ENCODE peak calls at places on chromosomes 16 and 17, in nine cellular contexts. One of them, this sample, is unnamed.

GRCh38 chr16:15819046-15819445 is 37.8 kb downstream of the MYH11 start:
- DNase-seq in activated gamma-delta T cell treated with anti-CD3 and anti-CD28 coated beads, Interleukin-2, amount 50 U/mL, for 16 hours: no peak
- DNase-seq in neural crest cell: no peak
- DNase-seq in RPMI8226: no peak
- DNase-seq in kidney: no peak
- DNase-seq in NCI-H446 treated with DMSO at 0.1 percent for 48 hours: no peak
- DNase-seq in stimulated activated CD8-positive, alpha-beta memory T cell treated with anti-CD3 and anti-CD28 coated beads, Interleukin-4, amount 100 ng/mL, for 24 hours: no peak
- DNase-seq in psoas muscle: no peak
- DNase-seq in A172: no peak
- DNase-seq in this sample: no peak

GRCh38 chr16:66699898-66700297 is 3.4 kb upstream of the CMTM4 start:
- DNase-seq in activated gamma-delta T cell treated with anti-CD3 and anti-CD28 coated beads, Interleukin-2, amount 50 U/mL, for 16 hours: no peak
- DNase-seq in neural crest cell: no peak
- DNase-seq in RPMI8226: no peak
- DNase-seq in kidney: no peak
- DNase-seq in NCI-H446 treated with DMSO at 0.1 percent for 48 hours: no peak
- DNase-seq in stimulated activated CD8-positive, alpha-beta memory T cell treated with anti-CD3 and anti-CD28 coated beads, Interleukin-4, amount 100 ng/mL, for 24 hours: no peak
- DNase-seq in psoas muscle: no peak
- DNase-seq in A172: no peak
- DNase-seq in this sample: no peak

GRCh38 chr17:44083250-44083849 is 12.8 kb downstream of the G6PC3 start:
- DNase-seq in activated gamma-delta T cell treated with anti-CD3 and anti-CD28 coated beads, Interleukin-2, amount 50 U/mL, for 16 hours: no peak
- DNase-seq in neural crest cell: no peak
- DNase-seq in RPMI8226: peak; percentile 57
- DNase-seq in kidney: no peak
- DNase-seq in NCI-H446 treated with DMSO at 0.1 percent for 48 hours: no peak
- DNase-seq in stimulated activated CD8-positive, alpha-beta memory T cell treated with anti-CD3 and anti-CD28 coated beads, Interleukin-4, amount 100 ng/mL, for 24 hours: no peak
- DNase-seq in psoas muscle: no peak
- DNase-seq in A172: peak; percentile 50
- DNase-seq in this sample: no peak

GRCh38 chr17:75848523-75849303 is 4.5 kb upstream of the UNC13D start:
- DNase-seq in activated gamma-delta T cell treated with anti-CD3 and anti-CD28 coated beads, Interleukin-2, amount 50 U/mL, for 16 hours: peak; percentile 71
- DNase-seq in neural crest cell: peak; percentile 73
- DNase-seq in RPMI8226: peak; percentile 77
- DNase-seq in kidney: peak; percentile 87
- DNase-seq in NCI-H446 treated with DMSO at 0.1 percent for 48 hours: peak; percentile 43
- DNase-seq in stimulated activated CD8-positive, alpha-beta memory T cell treated with anti-CD3 and anti-CD28 coated beads, Interleukin-4, amount 100 ng/mL, for 24 hours: peak; percentile 76
- DNase-seq in psoas muscle: peak; percentile 83
- DNase-seq in A172: peak; percentile 53
- DNase-seq in this sample: no peak

GRCh38 chr16:23448392-23448791 is 4.6 kb downstream of the COG7 start:
- DNase-seq in activated gamma-delta T cell treated with anti-CD3 and anti-CD28 coated beads, Interleukin-2, amount 50 U/mL, for 16 hours: no peak
- DNase-seq in neural crest cell: no peak
- DNase-seq in RPMI8226: no peak
- DNase-seq in kidney: no peak
- DNase-seq in NCI-H446 treated with DMSO at 0.1 percent for 48 hours: no peak
- DNase-seq in stimulated activated CD8-positive, alpha-beta memory T cell treated with anti-CD3 and anti-CD28 coated beads, Interleukin-4, amount 100 ng/mL, for 24 hours: no peak
- DNase-seq in psoas muscle: no peak
- DNase-seq in A172: no peak
- DNase-seq in this sample: no peak

GRCh38 chr17:40351185-40352043 is 13.1 kb downstream of the GJD3 start:
- DNase-seq in activated gamma-delta T cell treated with anti-CD3 and anti-CD28 coated beads, Interleukin-2, amount 50 U/mL, for 16 hours: no peak
- DNase-seq in neural crest cell: no peak
- DNase-seq in RPMI8226: no peak
- DNase-seq in kidney: no peak
- DNase-seq in NCI-H446 treated with DMSO at 0.1 percent for 48 hours: no peak
- DNase-seq in stimulated activated CD8-positive, alpha-beta memory T cell treated with anti-CD3 and anti-CD28 coated beads, Interleukin-4, amount 100 ng/mL, for 24 hours: no peak
- DNase-seq in psoas muscle: peak; percentile 48
- DNase-seq in A172: no peak
- DNase-seq in this sample: no peak

GRCh38 chr17:47192549-47192948 is 3.5 kb upstream of the CDC27 start:
- DNase-seq in activated gamma-delta T cell treated with anti-CD3 and anti-CD28 coated beads, Interleukin-2, amount 50 U/mL, for 16 hours: no peak
- DNase-seq in neural crest cell: no peak
- DNase-seq in RPMI8226: peak; percentile 27
- DNase-seq in kidney: no peak
- DNase-seq in NCI-H446 treated with DMSO at 0.1 percent for 48 hours: no peak
- DNase-seq in stimulated activated CD8-positive, alpha-beta memory T cell treated with anti-CD3 and anti-CD28 coated beads, Interleukin-4, amount 100 ng/mL, for 24 hours: no peak
- DNase-seq in psoas muscle: no peak
- DNase-seq in A172: peak; percentile 41
- DNase-seq in this sample: no peak

GRCh38 chr16:9094008-9094846 is 2.8 kb downstream of the HAPSTR1 start:
- DNase-seq in activated gamma-delta T cell treated with anti-CD3 and anti-CD28 coated beads, Interleukin-2, amount 50 U/mL, for 16 hours: no peak
- DNase-seq in neural crest cell: no peak
- DNase-seq in RPMI8226: peak; percentile 21
- DNase-seq in kidney: no peak
- DNase-seq in NCI-H446 treated with DMSO at 0.1 percent for 48 hours: no peak
- DNase-seq in stimulated activated CD8-positive, alpha-beta memory T cell treated with anti-CD3 and anti-CD28 coated beads, Interleukin-4, amount 100 ng/mL, for 24 hours: no peak
- DNase-seq in psoas muscle: no peak
- DNase-seq in A172: no peak
- DNase-seq in this sample: no peak

GRCh38 chr16:77541131-77541530 is 106.3 kb upstream of the ADAMTS18 start:
- DNase-seq in activated gamma-delta T cell treated with anti-CD3 and anti-CD28 coated beads, Interleukin-2, amount 50 U/mL, for 16 hours: no peak
- DNase-seq in neural crest cell: no peak
- DNase-seq in RPMI8226: no peak
- DNase-seq in kidney: no peak
- DNase-seq in NCI-H446 treated with DMSO at 0.1 percent for 48 hours: no peak
- DNase-seq in stimulated activated CD8-positive, alpha-beta memory T cell treated with anti-CD3 and anti-CD28 coated beads, Interleukin-4, amount 100 ng/mL, for 24 hours: no peak
- DNase-seq in psoas muscle: no peak
- DNase-seq in A172: no peak
- DNase-seq in this sample: no peak

GRCh38 chr16:19843371-19843770 is 41.3 kb downstream of the GPRC5B start:
- DNase-seq in activated gamma-delta T cell treated with anti-CD3 and anti-CD28 coated beads, Interleukin-2, amount 50 U/mL, for 16 hours: no peak
- DNase-seq in neural crest cell: no peak
- DNase-seq in RPMI8226: no peak
- DNase-seq in kidney: no peak
- DNase-seq in NCI-H446 treated with DMSO at 0.1 percent for 48 hours: no peak
- DNase-seq in stimulated activated CD8-positive, alpha-beta memory T cell treated with anti-CD3 and anti-CD28 coated beads, Interleukin-4, amount 100 ng/mL, for 24 hours: no peak
- DNase-seq in psoas muscle: no peak
- DNase-seq in A172: no peak
- DNase-seq in this sample: no peak

GRCh38 chr16:30623558-30624283 is 13.5 kb upstream of the ZNF689 start:
- DNase-seq in activated gamma-delta T cell treated with anti-CD3 and anti-CD28 coated beads, Interleukin-2, amount 50 U/mL, for 16 hours: no peak
- DNase-seq in neural crest cell: no peak
- DNase-seq in RPMI8226: no peak
- DNase-seq in kidney: no peak
- DNase-seq in NCI-H446 treated with DMSO at 0.1 percent for 48 hours: no peak
- DNase-seq in stimulated activated CD8-positive, alpha-beta memory T cell treated with anti-CD3 and anti-CD28 coated beads, Interleukin-4, amount 100 ng/mL, for 24 hours: no peak
- DNase-seq in psoas muscle: no peak
- DNase-seq in A172: no peak
- DNase-seq in this sample: no peak

GRCh38 chr17:47694818-47695663 is 1.1 kb downstream of the TBKBP1 start:
- DNase-seq in activated gamma-delta T cell treated with anti-CD3 and anti-CD28 coated beads, Interleukin-2, amount 50 U/mL, for 16 hours: no peak
- DNase-seq in neural crest cell: no peak
- DNase-seq in RPMI8226: no peak
- DNase-seq in kidney: peak; percentile 90
- DNase-seq in NCI-H446 treated with DMSO at 0.1 percent for 48 hours: no peak
- DNase-seq in stimulated activated CD8-positive, alpha-beta memory T cell treated with anti-CD3 and anti-CD28 coated beads, Interleukin-4, amount 100 ng/mL, for 24 hours: no peak
- DNase-seq in psoas muscle: peak; percentile 84
- DNase-seq in A172: no peak
- DNase-seq in this sample: no peak

GRCh38 chr17:76497699-76497978 is 3.6 kb downstream of the RHBDF2 start:
- DNase-seq in activated gamma-delta T cell treated with anti-CD3 and anti-CD28 coated beads, Interleukin-2, amount 50 U/mL, for 16 hours: no peak
- DNase-seq in neural crest cell: no peak
- DNase-seq in RPMI8226: no peak
- DNase-seq in kidney: no peak
- DNase-seq in NCI-H446 treated with DMSO at 0.1 percent for 48 hours: no peak
- DNase-seq in stimulated activated CD8-positive, alpha-beta memory T cell treated with anti-CD3 and anti-CD28 coated beads, Interleukin-4, amount 100 ng/mL, for 24 hours: no peak
- DNase-seq in psoas muscle: no peak
- DNase-seq in A172: no peak
- DNase-seq in this sample: no peak

GRCh38 chr17:82862191-82862590 is 22.4 kb upstream of the ZNF750 start:
- DNase-seq in activated gamma-delta T cell treated with anti-CD3 and anti-CD28 coated beads, Interleukin-2, amount 50 U/mL, for 16 hours: no peak
- DNase-seq in neural crest cell: no peak
- DNase-seq in RPMI8226: no peak
- DNase-seq in kidney: no peak
- DNase-seq in NCI-H446 treated with DMSO at 0.1 percent for 48 hours: no peak
- DNase-seq in stimulated activated CD8-positive, alpha-beta memory T cell treated with anti-CD3 and anti-CD28 coated beads, Interleukin-4, amount 100 ng/mL, for 24 hours: no peak
- DNase-seq in psoas muscle: peak; percentile 19
- DNase-seq in A172: no peak
- DNase-seq in this sample: no peak

GRCh38 chr17:4738136-4739121 is 1.2 kb upstream of the ZMYND15 start:
- DNase-seq in activated gamma-delta T cell treated with anti-CD3 and anti-CD28 coated beads, Interleukin-2, amount 50 U/mL, for 16 hours: no peak
- DNase-seq in neural crest cell: no peak
- DNase-seq in RPMI8226: peak; percentile 20
- DNase-seq in kidney: peak; percentile 68
- DNase-seq in NCI-H446 treated with DMSO at 0.1 percent for 48 hours: no peak
- DNase-seq in stimulated activated CD8-positive, alpha-beta memory T cell treated with anti-CD3 and anti-CD28 coated beads, Interleukin-4, amount 100 ng/mL, for 24 hours: no peak
- DNase-seq in psoas muscle: no peak
- DNase-seq in A172: no peak
- DNase-seq in this sample: no peak

GRCh38 chr16:84511180-84511800 is 6.8 kb upstream of the MEAK7 start:
- DNase-seq in activated gamma-delta T cell treated with anti-CD3 and anti-CD28 coated beads, Interleukin-2, amount 50 U/mL, for 16 hours: peak; percentile 75
- DNase-seq in neural crest cell: peak; percentile 86
- DNase-seq in RPMI8226: peak; percentile 63
- DNase-seq in kidney: peak; percentile 93
- DNase-seq in NCI-H446 treated with DMSO at 0.1 percent for 48 hours: peak; percentile 31
- DNase-seq in stimulated activated CD8-positive, alpha-beta memory T cell treated with anti-CD3 and anti-CD28 coated beads, Interleukin-4, amount 100 ng/mL, for 24 hours: peak; percentile 69
- DNase-seq in psoas muscle: peak; percentile 91
- DNase-seq in A172: peak; percentile 86
- DNase-seq in this sample: peak; percentile 70

GRCh38 chr17:45042346-45043120 is 8.9 kb downstream of the DCAKD start:
- DNase-seq in activated gamma-delta T cell treated with anti-CD3 and anti-CD28 coated beads, Interleukin-2, amount 50 U/mL, for 16 hours: no peak
- DNase-seq in neural crest cell: no peak
- DNase-seq in RPMI8226: no peak
- DNase-seq in kidney: no peak
- DNase-seq in NCI-H446 treated with DMSO at 0.1 percent for 48 hours: no peak
- DNase-seq in stimulated activated CD8-positive, alpha-beta memory T cell treated with anti-CD3 and anti-CD28 coated beads, Interleukin-4, amount 100 ng/mL, for 24 hours: no peak
- DNase-seq in psoas muscle: no peak
- DNase-seq in A172: no peak
- DNase-seq in this sample: no peak

GRCh38 chr16:53224932-53225533 is 170.2 kb downstream of the CHD9 start:
- DNase-seq in activated gamma-delta T cell treated with anti-CD3 and anti-CD28 coated beads, Interleukin-2, amount 50 U/mL, for 16 hours: no peak
- DNase-seq in neural crest cell: no peak
- DNase-seq in RPMI8226: peak; percentile 5
- DNase-seq in kidney: no peak
- DNase-seq in NCI-H446 treated with DMSO at 0.1 percent for 48 hours: no peak
- DNase-seq in stimulated activated CD8-positive, alpha-beta memory T cell treated with anti-CD3 and anti-CD28 coated beads, Interleukin-4, amount 100 ng/mL, for 24 hours: no peak
- DNase-seq in psoas muscle: no peak
- DNase-seq in A172: peak; percentile 41
- DNase-seq in this sample: no peak

GRCh38 chr17:2737693-2738092 is 11.8 kb downstream of the CCDC92B start:
- DNase-seq in activated gamma-delta T cell treated with anti-CD3 and anti-CD28 coated beads, Interleukin-2, amount 50 U/mL, for 16 hours: no peak
- DNase-seq in neural crest cell: no peak
- DNase-seq in RPMI8226: no peak
- DNase-seq in kidney: no peak
- DNase-seq in NCI-H446 treated with DMSO at 0.1 percent for 48 hours: no peak
- DNase-seq in stimulated activated CD8-positive, alpha-beta memory T cell treated with anti-CD3 and anti-CD28 coated beads, Interleukin-4, amount 100 ng/mL, for 24 hours: no peak
- DNase-seq in psoas muscle: no peak
- DNase-seq in A172: no peak
- DNase-seq in this sample: no peak

GRCh38 chr16:73101568-73101967 is 53.6 kb upstream of the ZFHX3 start:
- DNase-seq in activated gamma-delta T cell treated with anti-CD3 and anti-CD28 coated beads, Interleukin-2, amount 50 U/mL, for 16 hours: no peak
- DNase-seq in neural crest cell: no peak
- DNase-seq in RPMI8226: no peak
- DNase-seq in kidney: no peak
- DNase-seq in NCI-H446 treated with DMSO at 0.1 percent for 48 hours: no peak
- DNase-seq in stimulated activated CD8-positive, alpha-beta memory T cell treated with anti-CD3 and anti-CD28 coated beads, Interleukin-4, amount 100 ng/mL, for 24 hours: no peak
- DNase-seq in psoas muscle: no peak
- DNase-seq in A172: no peak
- DNase-seq in this sample: no peak

GRCh38 chr16:84780977-84781376 is 38.8 kb upstream of the CRISPLD2 start:
- DNase-seq in activated gamma-delta T cell treated with anti-CD3 and anti-CD28 coated beads, Interleukin-2, amount 50 U/mL, for 16 hours: no peak
- DNase-seq in neural crest cell: no peak
- DNase-seq in RPMI8226: no peak
- DNase-seq in kidney: no peak
- DNase-seq in NCI-H446 treated with DMSO at 0.1 percent for 48 hours: no peak
- DNase-seq in stimulated activated CD8-positive, alpha-beta memory T cell treated with anti-CD3 and anti-CD28 coated beads, Interleukin-4, amount 100 ng/mL, for 24 hours: no peak
- DNase-seq in psoas muscle: no peak
- DNase-seq in A172: no peak
- DNase-seq in this sample: no peak

GRCh38 chr16:20821682-20822081 is 15.4 kb downstream of the REXO5 start:
- DNase-seq in activated gamma-delta T cell treated with anti-CD3 and anti-CD28 coated beads, Interleukin-2, amount 50 U/mL, for 16 hours: no peak
- DNase-seq in neural crest cell: no peak
- DNase-seq in RPMI8226: no peak
- DNase-seq in kidney: no peak
- DNase-seq in NCI-H446 treated with DMSO at 0.1 percent for 48 hours: no peak
- DNase-seq in stimulated activated CD8-positive, alpha-beta memory T cell treated with anti-CD3 and anti-CD28 coated beads, Interleukin-4, amount 100 ng/mL, for 24 hours: no peak
- DNase-seq in psoas muscle: no peak
- DNase-seq in A172: no peak
- DNase-seq in this sample: no peak

GRCh38 chr16:86948046-86948445 is 369.1 kb downstream of the C16orf95 start:
- DNase-seq in activated gamma-delta T cell treated with anti-CD3 and anti-CD28 coated beads, Interleukin-2, amount 50 U/mL, for 16 hours: no peak
- DNase-seq in neural crest cell: no peak
- DNase-seq in RPMI8226: no peak
- DNase-seq in kidney: peak; percentile 49
- DNase-seq in NCI-H446 treated with DMSO at 0.1 percent for 48 hours: no peak
- DNase-seq in stimulated activated CD8-positive, alpha-beta memory T cell treated with anti-CD3 and anti-CD28 coated beads, Interleukin-4, amount 100 ng/mL, for 24 hours: no peak
- DNase-seq in psoas muscle: peak; percentile 18
- DNase-seq in A172: no peak
- DNase-seq in this sample: no peak

GRCh38 chr17:44549736-44550135 is 7.5 kb upstream of the FZD2 start:
- DNase-seq in activated gamma-delta T cell treated with anti-CD3 and anti-CD28 coated beads, Interleukin-2, amount 50 U/mL, for 16 hours: no peak
- DNase-seq in neural crest cell: no peak
- DNase-seq in RPMI8226: no peak
- DNase-seq in kidney: no peak
- DNase-seq in NCI-H446 treated with DMSO at 0.1 percent for 48 hours: no peak
- DNase-seq in stimulated activated CD8-positive, alpha-beta memory T cell treated with anti-CD3 and anti-CD28 coated beads, Interleukin-4, amount 100 ng/mL, for 24 hours: no peak
- DNase-seq in psoas muscle: no peak
- DNase-seq in A172: no peak
- DNase-seq in this sample: no peak

GRCh38 chr17:41687828-41688640 is 651 bp upstream of the EIF1 start:
- DNase-seq in activated gamma-delta T cell treated with anti-CD3 and anti-CD28 coated beads, Interleukin-2, amount 50 U/mL, for 16 hours: peak; percentile 45
- DNase-seq in neural crest cell: no peak
- DNase-seq in RPMI8226: peak; percentile 80
- DNase-seq in kidney: peak; percentile 84
- DNase-seq in NCI-H446 treated with DMSO at 0.1 percent for 48 hours: no peak
- DNase-seq in stimulated activated CD8-positive, alpha-beta memory T cell treated with anti-CD3 and anti-CD28 coated beads, Interleukin-4, amount 100 ng/mL, for 24 hours: peak; percentile 35
- DNase-seq in psoas muscle: peak; percentile 74
- DNase-seq in A172: peak; percentile 73
- DNase-seq in this sample: peak; percentile 62

GRCh38 chr17:9383828-9384227 is 191.8 kb downstream of the STX8 start:
- DNase-seq in activated gamma-delta T cell treated with anti-CD3 and anti-CD28 coated beads, Interleukin-2, amount 50 U/mL, for 16 hours: no peak
- DNase-seq in neural crest cell: no peak
- DNase-seq in RPMI8226: no peak
- DNase-seq in kidney: no peak
- DNase-seq in NCI-H446 treated with DMSO at 0.1 percent for 48 hours: no peak
- DNase-seq in stimulated activated CD8-positive, alpha-beta memory T cell treated with anti-CD3 and anti-CD28 coated beads, Interleukin-4, amount 100 ng/mL, for 24 hours: no peak
- DNase-seq in psoas muscle: no peak
- DNase-seq in A172: no peak
- DNase-seq in this sample: no peak

GRCh38 chr17:21688293-21688949 is 3.9 kb upstream of the KCNJ18 start:
- DNase-seq in activated gamma-delta T cell treated with anti-CD3 and anti-CD28 coated beads, Interleukin-2, amount 50 U/mL, for 16 hours: no peak
- DNase-seq in neural crest cell: no peak
- DNase-seq in RPMI8226: no peak
- DNase-seq in kidney: peak; percentile 63
- DNase-seq in NCI-H446 treated with DMSO at 0.1 percent for 48 hours: no peak
- DNase-seq in stimulated activated CD8-positive, alpha-beta memory T cell treated with anti-CD3 and anti-CD28 coated beads, Interleukin-4, amount 100 ng/mL, for 24 hours: no peak
- DNase-seq in psoas muscle: no peak
- DNase-seq in A172: no peak
- DNase-seq in this sample: no peak

GRCh38 chr16:50314665-50315064 is 48.3 kb downstream of the ADCY7 start:
- DNase-seq in activated gamma-delta T cell treated with anti-CD3 and anti-CD28 coated beads, Interleukin-2, amount 50 U/mL, for 16 hours: no peak
- DNase-seq in neural crest cell: no peak
- DNase-seq in RPMI8226: no peak
- DNase-seq in kidney: no peak
- DNase-seq in NCI-H446 treated with DMSO at 0.1 percent for 48 hours: no peak
- DNase-seq in stimulated activated CD8-positive, alpha-beta memory T cell treated with anti-CD3 and anti-CD28 coated beads, Interleukin-4, amount 100 ng/mL, for 24 hours: no peak
- DNase-seq in psoas muscle: no peak
- DNase-seq in A172: no peak
- DNase-seq in this sample: no peak

GRCh38 chr16:15983898-15984297 is 34.5 kb downstream of the ABCC1 start:
- DNase-seq in activated gamma-delta T cell treated with anti-CD3 and anti-CD28 coated beads, Interleukin-2, amount 50 U/mL, for 16 hours: no peak
- DNase-seq in neural crest cell: no peak
- DNase-seq in RPMI8226: no peak
- DNase-seq in kidney: no peak
- DNase-seq in NCI-H446 treated with DMSO at 0.1 percent for 48 hours: no peak
- DNase-seq in stimulated activated CD8-positive, alpha-beta memory T cell treated with anti-CD3 and anti-CD28 coated beads, Interleukin-4, amount 100 ng/mL, for 24 hours: no peak
- DNase-seq in psoas muscle: peak; percentile 8
- DNase-seq in A172: no peak
- DNase-seq in this sample: no peak

GRCh38 chr17:74603746-74604145 is 11.7 kb upstream of the CD300LD start:
- DNase-seq in activated gamma-delta T cell treated with anti-CD3 and anti-CD28 coated beads, Interleukin-2, amount 50 U/mL, for 16 hours: no peak
- DNase-seq in neural crest cell: no peak
- DNase-seq in RPMI8226: peak; percentile 53
- DNase-seq in kidney: no peak
- DNase-seq in NCI-H446 treated with DMSO at 0.1 percent for 48 hours: no peak
- DNase-seq in stimulated activated CD8-positive, alpha-beta memory T cell treated with anti-CD3 and anti-CD28 coated beads, Interleukin-4, amount 100 ng/mL, for 24 hours: no peak
- DNase-seq in psoas muscle: no peak
- DNase-seq in A172: no peak
- DNase-seq in this sample: no peak